ENCODE peak calls at places on chromosomes 11 and 22, in eight cellular contexts. One of them, this sample, is unnamed.
A peak's percentile ranks its signal among the peaks of the same experiment; 100 is the strongest.

GRCh38 chr11:75812542-75813040 is 2.4 kb upstream of the UVRAG start:
- DNase-seq in transverse colon: no peak
- DNase-seq in endothelial cell: no peak
- DNase-seq in HFFc6: no peak
- DNase-seq in AG04449: no peak
- DNase-seq in Calu3: no peak
- DNase-seq in ovary: no peak
- DNase-seq in A673: no peak
- DNase-seq in this sample: peak; percentile 66

GRCh38 chr22:50179937-50180726 is 5.6 kb upstream of the TRABD start:
- DNase-seq in transverse colon: peak; percentile 6
- DNase-seq in endothelial cell: no peak
- DNase-seq in HFFc6: no peak
- DNase-seq in AG04449: no peak
- DNase-seq in Calu3: no peak
- DNase-seq in ovary: peak; percentile 23
- DNase-seq in A673: no peak
- DNase-seq in this sample: no peak

GRCh38 chr11:128627666-128628342 is 40.4 kb upstream of the ETS1 start:
- DNase-seq in transverse colon: no peak
- DNase-seq in endothelial cell: no peak
- DNase-seq in HFFc6: no peak
- DNase-seq in AG04449: no peak
- DNase-seq in Calu3: no peak
- DNase-seq in ovary: no peak
- DNase-seq in A673: no peak
- DNase-seq in this sample: peak; percentile 39

GRCh38 chr11:101817536-101817935 is 97.3 kb upstream of the CEP126 start:
- DNase-seq in transverse colon: no peak
- DNase-seq in endothelial cell: no peak
- DNase-seq in HFFc6: no peak
- DNase-seq in AG04449: no peak
- DNase-seq in Calu3: no peak
- DNase-seq in ovary: no peak
- DNase-seq in A673: no peak
- DNase-seq in this sample: no peak

GRCh38 chr22:26712158-26712557 is 54.8 kb downstream of the MIAT start:
- DNase-seq in transverse colon: no peak
- DNase-seq in endothelial cell: no peak
- DNase-seq in HFFc6: no peak
- DNase-seq in AG04449: no peak
- DNase-seq in Calu3: no peak
- DNase-seq in ovary: no peak
- DNase-seq in A673: no peak
- DNase-seq in this sample: no peak

GRCh38 chr22:20010307-20011122 is 6.1 kb downstream of the ARVCF start:
- DNase-seq in transverse colon: no peak
- DNase-seq in endothelial cell: no peak
- DNase-seq in HFFc6: no peak
- DNase-seq in AG04449: no peak
- DNase-seq in Calu3: no peak
- DNase-seq in ovary: no peak
- DNase-seq in A673: no peak
- DNase-seq in this sample: no peak

GRCh38 chr11:117837791-117838190 is 13.2 kb upstream of the FXYD2 start:
- DNase-seq in transverse colon: peak; percentile 5
- DNase-seq in endothelial cell: no peak
- DNase-seq in HFFc6: no peak
- DNase-seq in AG04449: no peak
- DNase-seq in Calu3: no peak
- DNase-seq in ovary: no peak
- DNase-seq in A673: no peak
- DNase-seq in this sample: no peak

GRCh38 chr22:28742562-28742962 is 723 bp downstream of the HSCB start:
- DNase-seq in transverse colon: no peak
- DNase-seq in endothelial cell: no peak
- DNase-seq in HFFc6: no peak
- DNase-seq in AG04449: no peak
- DNase-seq in Calu3: no peak
- DNase-seq in ovary: no peak
- DNase-seq in A673: no peak
- DNase-seq in this sample: no peak

GRCh38 chr11:121892131-121892681 is 223.8 kb downstream of the BLID start:
- DNase-seq in transverse colon: no peak
- DNase-seq in endothelial cell: peak; percentile 8
- DNase-seq in HFFc6: peak; percentile 80
- DNase-seq in AG04449: no peak
- DNase-seq in Calu3: no peak
- DNase-seq in ovary: no peak
- DNase-seq in A673: peak; percentile 55
- DNase-seq in this sample: peak; percentile 61

GRCh38 chr22:35330258-35330861 is 30.7 kb downstream of the TOM1 start:
- DNase-seq in transverse colon: peak; percentile 80
- DNase-seq in endothelial cell: no peak
- DNase-seq in HFFc6: peak; percentile 28
- DNase-seq in AG04449: no peak
- DNase-seq in Calu3: no peak
- DNase-seq in ovary: peak; percentile 79
- DNase-seq in A673: peak; percentile 73
- DNase-seq in this sample: no peak

GRCh38 chr11:100824041-100824440 is 137.0 kb downstream of the ARHGAP42 start:
- DNase-seq in transverse colon: no peak
- DNase-seq in endothelial cell: no peak
- DNase-seq in HFFc6: no peak
- DNase-seq in AG04449: no peak
- DNase-seq in Calu3: no peak
- DNase-seq in ovary: no peak
- DNase-seq in A673: no peak
- DNase-seq in this sample: peak; percentile 48

GRCh38 chr11:125223901-125224331 is 59.4 kb downstream of the PKNOX2 start:
- DNase-seq in transverse colon: no peak
- DNase-seq in endothelial cell: no peak
- DNase-seq in HFFc6: no peak
- DNase-seq in AG04449: no peak
- DNase-seq in Calu3: no peak
- DNase-seq in ovary: peak; percentile 40
- DNase-seq in A673: no peak
- DNase-seq in this sample: no peak

GRCh38 chr11:64888761-64889511 is 10.5 kb upstream of the EHD1 start:
- DNase-seq in transverse colon: peak; percentile 85
- DNase-seq in endothelial cell: no peak
- DNase-seq in HFFc6: no peak
- DNase-seq in AG04449: no peak
- DNase-seq in Calu3: peak; percentile 68
- DNase-seq in ovary: no peak
- DNase-seq in A673: no peak
- DNase-seq in this sample: no peak

GRCh38 chr11:100964400-100964799 is 165.2 kb downstream of the PGR start:
- DNase-seq in transverse colon: no peak
- DNase-seq in endothelial cell: no peak
- DNase-seq in HFFc6: no peak
- DNase-seq in AG04449: peak; percentile 23
- DNase-seq in Calu3: no peak
- DNase-seq in ovary: no peak
- DNase-seq in A673: no peak
- DNase-seq in this sample: no peak

GRCh38 chr11:44982496-44983062 is 31.9 kb upstream of the TP53I11 start:
- DNase-seq in transverse colon: no peak
- DNase-seq in endothelial cell: no peak
- DNase-seq in HFFc6: no peak
- DNase-seq in AG04449: no peak
- DNase-seq in Calu3: no peak
- DNase-seq in ovary: no peak
- DNase-seq in A673: no peak
- DNase-seq in this sample: no peak

GRCh38 chr11:45027312-45027711 is 76.6 kb upstream of the TP53I11 start:
- DNase-seq in transverse colon: no peak
- DNase-seq in endothelial cell: no peak
- DNase-seq in HFFc6: no peak
- DNase-seq in AG04449: no peak
- DNase-seq in Calu3: no peak
- DNase-seq in ovary: no peak
- DNase-seq in A673: no peak
- DNase-seq in this sample: no peak

GRCh38 chr11:34075178-34075820 is 23.8 kb downstream of the CAPRIN1 start:
- DNase-seq in transverse colon: no peak
- DNase-seq in endothelial cell: no peak
- DNase-seq in HFFc6: peak; percentile 70
- DNase-seq in AG04449: no peak
- DNase-seq in Calu3: peak; percentile 47
- DNase-seq in ovary: no peak
- DNase-seq in A673: peak; percentile 93
- DNase-seq in this sample: no peak

GRCh38 chr22:26404851-26405357 is 24.2 kb upstream of the ASPHD2 start:
- DNase-seq in transverse colon: no peak
- DNase-seq in endothelial cell: no peak
- DNase-seq in HFFc6: no peak
- DNase-seq in AG04449: no peak
- DNase-seq in Calu3: no peak
- DNase-seq in ovary: no peak
- DNase-seq in A673: peak; percentile 28
- DNase-seq in this sample: no peak

GRCh38 chr11:19244621-19245020 is 3.9 kb upstream of the E2F8 start:
- DNase-seq in transverse colon: no peak
- DNase-seq in endothelial cell: no peak
- DNase-seq in HFFc6: no peak
- DNase-seq in AG04449: no peak
- DNase-seq in Calu3: peak; percentile 9
- DNase-seq in ovary: no peak
- DNase-seq in A673: no peak
- DNase-seq in this sample: no peak

GRCh38 chr22:26558246-26558895 is 31.6 kb downstream of the TPST2 start:
- DNase-seq in transverse colon: no peak
- DNase-seq in endothelial cell: no peak
- DNase-seq in HFFc6: no peak
- DNase-seq in AG04449: no peak
- DNase-seq in Calu3: no peak
- DNase-seq in ovary: no peak
- DNase-seq in A673: no peak
- DNase-seq in this sample: no peak

GRCh38 chr11:63554901-63555218 is 8.3 kb downstream of the PLAAT2 start:
- DNase-seq in transverse colon: no peak
- DNase-seq in endothelial cell: no peak
- DNase-seq in HFFc6: no peak
- DNase-seq in AG04449: no peak
- DNase-seq in Calu3: no peak
- DNase-seq in ovary: no peak
- DNase-seq in A673: no peak
- DNase-seq in this sample: no peak

GRCh38 chr22:21632237-21632895 is at the start of gene CCDC116:
- DNase-seq in transverse colon: peak; percentile 44
- DNase-seq in endothelial cell: no peak
- DNase-seq in HFFc6: no peak
- DNase-seq in AG04449: no peak
- DNase-seq in Calu3: no peak
- DNase-seq in ovary: no peak
- DNase-seq in A673: peak; percentile 91
- DNase-seq in this sample: peak; percentile 84

GRCh38 chr22:21631025-21631424 is 1.2 kb upstream of the YDJC start:
- DNase-seq in transverse colon: no peak
- DNase-seq in endothelial cell: no peak
- DNase-seq in HFFc6: no peak
- DNase-seq in AG04449: no peak
- DNase-seq in Calu3: no peak
- DNase-seq in ovary: no peak
- DNase-seq in A673: no peak
- DNase-seq in this sample: no peak

GRCh38 chr22:21628386-21629261 is 1.2 kb downstream of the YDJC start:
- DNase-seq in transverse colon: no peak
- DNase-seq in endothelial cell: no peak
- DNase-seq in HFFc6: no peak
- DNase-seq in AG04449: no peak
- DNase-seq in Calu3: no peak
- DNase-seq in ovary: peak; percentile 53
- DNase-seq in A673: no peak
- DNase-seq in this sample: peak; percentile 28

GRCh38 chr22:21626735-21627469 is 2.9 kb downstream of the YDJC start:
- DNase-seq in transverse colon: no peak
- DNase-seq in endothelial cell: no peak
- DNase-seq in HFFc6: no peak
- DNase-seq in AG04449: no peak
- DNase-seq in Calu3: no peak
- DNase-seq in ovary: no peak
- DNase-seq in A673: no peak
- DNase-seq in this sample: no peak

GRCh38 chr22:21629262-21630149 is at the start of gene YDJC:
- DNase-seq in transverse colon: peak; percentile 97
- DNase-seq in endothelial cell: peak; percentile 98
- DNase-seq in HFFc6: peak; percentile 86
- DNase-seq in AG04449: no peak
- DNase-seq in Calu3: peak; percentile 99
- DNase-seq in ovary: peak; percentile 93
- DNase-seq in A673: peak; percentile 94
- DNase-seq in this sample: peak; percentile 96
- TF ChIP-seq CTCF in transverse colon: peak; percentile 21
- TF ChIP-seq CTCF in endothelial cell: peak; percentile 97
- TF ChIP-seq CTCF in HFFc6: peak; percentile 94
- TF ChIP-seq CTCF in AG04449: peak; percentile 76
- TF ChIP-seq CTCF in Calu3: peak; percentile 69
- TF ChIP-seq CTCF in ovary: peak; percentile 38
- TF ChIP-seq CTCF in A673: peak; percentile 66
- TF ChIP-seq CTCF in this sample: peak; percentile 76

DNA sequence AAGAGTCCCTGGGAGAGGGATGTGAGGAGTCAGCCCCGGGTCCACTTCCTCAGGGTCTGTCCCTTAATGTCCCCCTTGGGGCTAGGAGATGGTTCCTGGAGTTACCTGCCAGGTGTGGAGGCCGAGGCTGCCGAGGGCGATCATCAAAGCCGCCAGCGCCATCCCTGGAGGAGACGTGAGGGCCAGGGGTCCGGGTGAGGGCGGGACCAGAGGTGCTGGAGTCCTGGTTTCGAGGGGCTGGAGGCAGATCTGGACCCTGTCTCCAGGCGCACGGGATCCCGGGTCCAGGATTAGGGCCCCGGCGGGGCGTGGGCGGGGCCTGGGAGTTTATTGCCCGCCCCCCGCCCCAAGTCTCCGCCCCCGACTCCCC is at the start of gene ART5:
- DNase-seq in transverse colon: no peak
- DNase-seq in endothelial cell: no peak
- DNase-seq in HFFc6: no peak
- DNase-seq in AG04449: no peak
- DNase-seq in Calu3: no peak
- DNase-seq in ovary: no peak
- DNase-seq in A673: no peak
- DNase-seq in this sample: no peak
- TF ChIP-seq CTCF in transverse colon: no peak
- TF ChIP-seq CTCF in endothelial cell: no peak
- TF ChIP-seq CTCF in HFFc6: no peak
- TF ChIP-seq CTCF in AG04449: no peak
- TF ChIP-seq CTCF in Calu3: no peak
- TF ChIP-seq CTCF in ovary: no peak
- TF ChIP-seq CTCF in A673: no peak
- TF ChIP-seq CTCF in this sample: no peak

GRCh38 chr11:119803139-119803538 is 74.1 kb upstream of the NECTIN1 start:
- DNase-seq in transverse colon: no peak
- DNase-seq in endothelial cell: no peak
- DNase-seq in HFFc6: no peak
- DNase-seq in AG04449: no peak
- DNase-seq in Calu3: no peak
- DNase-seq in ovary: no peak
- DNase-seq in A673: no peak
- DNase-seq in this sample: no peak
- TF ChIP-seq CTCF in transverse colon: no peak
- TF ChIP-seq CTCF in endothelial cell: no peak
- TF ChIP-seq CTCF in HFFc6: no peak
- TF ChIP-seq CTCF in AG04449: no peak
- TF ChIP-seq CTCF in Calu3: no peak
- TF ChIP-seq CTCF in ovary: no peak
- TF ChIP-seq CTCF in A673: no peak
- TF ChIP-seq CTCF in this sample: no peak

GRCh38 chr22:17915188-17915587 is 109.2 kb downstream of the MICAL3 start:
- DNase-seq in transverse colon: no peak
- DNase-seq in endothelial cell: no peak
- DNase-seq in HFFc6: no peak
- DNase-seq in AG04449: no peak
- DNase-seq in Calu3: no peak
- DNase-seq in ovary: no peak
- DNase-seq in A673: no peak
- DNase-seq in this sample: no peak
- TF ChIP-seq CTCF in transverse colon: no peak
- TF ChIP-seq CTCF in endothelial cell: no peak
- TF ChIP-seq CTCF in HFFc6: no peak
- TF ChIP-seq CTCF in AG04449: no peak
- TF ChIP-seq CTCF in Calu3: no peak
- TF ChIP-seq CTCF in ovary: no peak
- TF ChIP-seq CTCF in A673: no peak
- TF ChIP-seq CTCF in this sample: no peak

This sample was measured in GM23338.